ENCODE peak calls at places on chromosomes 2 and 18, in four cellular contexts. Y is upper lobe of right lung, O is dorsolateral prefrontal cortex, W is adrenal gland. F is an unnamed sample.

GRCh38 chr2:217247511-217247910 is 387.6 kb upstream of the TNP1 start:
- DNase-seq in O (no peak), Y (no peak), W (no peak), F (peak; percentile 33)

GRCh38 chr18:70288851-70289328 is at the start of gene SOCS6:
- DNase-seq in O (peak; percentile 65), Y (peak; percentile 89), W (peak; percentile 67), F (peak; percentile 65)

GRCh38 chr18:9587924-9588323 is 26.4 kb downstream of the PPP4R1 start:
- DNase-seq in O (no peak), W (no peak), Y (no peak), F (no peak)

GRCh38 chr2:70898363-70899240 is 37.1 kb upstream of the ATP6V1B1 start:
- DNase-seq in O (no peak), Y (no peak), W (no peak), F (no peak)

GRCh38 chr18:45627204-45627526 is 11.9 kb downstream of the SLC14A2 start:
- DNase-seq in Y (no peak), O (no peak), W (no peak), F (no peak)

GRCh38 chr2:143128681-143129580 is at the start of gene ARHGAP15:
- DNase-seq in W (no peak), O (no peak), Y (no peak), F (peak; percentile 27)

GRCh38 chr2:130387804-130388203 is 31.9 kb downstream of the PTPN18 start:
- DNase-seq in O (no peak), Y (no peak), W (no peak), F (no peak)

GRCh38 chr2:156852210-156852609 is 405.3 kb upstream of the GALNT5 start:
- DNase-seq in Y (no peak), O (no peak), W (no peak), F (no peak)

GRCh38 chr2:178152977-178153376 is 40.7 kb downstream of the RBM45 start:
- DNase-seq in W (no peak), Y (no peak), O (no peak), F (no peak)

GRCh38 chr2:29397743-29398142 is 282.5 kb downstream of the CLIP4 start:
- DNase-seq in O (no peak), W (no peak), Y (no peak), F (no peak)

GRCh38 chr2:101464841-101465240 is 10.1 kb downstream of the RFX8 start:
- DNase-seq in Y (no peak), W (no peak), O (no peak), F (no peak)

GRCh38 chr2:120222186-120223033 is 790 bp downstream of the TMEM185B start:
- DNase-seq in W (no peak), O (no peak), Y (no peak), F (peak; percentile 23)
- H3K27ac ChIP-seq in W (peak overlapping the region; percentile 75), O (peak overlapping the region; percentile 94), Y (peak overlapping the region; percentile 98), F (peak overlapping the region; percentile 93)

GRCh38 chr2:164514491-164514890 is 106.8 kb downstream of the GRB14 start:
- DNase-seq in W (no peak), Y (no peak), O (no peak), F (no peak)
- H3K27ac ChIP-seq in W (no peak overlapping the region), Y (no peak overlapping the region), O (no peak overlapping the region), F (no peak overlapping the region)

GRCh38 chr2:16227811-16228462 is 287.6 kb downstream of the MYCN start:
- DNase-seq in O (no peak), W (no peak), Y (no peak), F (no peak)
- H3K27ac ChIP-seq in O (no peak overlapping the region), W (no peak overlapping the region), Y (no peak overlapping the region), F (no peak overlapping the region)

DNA sequence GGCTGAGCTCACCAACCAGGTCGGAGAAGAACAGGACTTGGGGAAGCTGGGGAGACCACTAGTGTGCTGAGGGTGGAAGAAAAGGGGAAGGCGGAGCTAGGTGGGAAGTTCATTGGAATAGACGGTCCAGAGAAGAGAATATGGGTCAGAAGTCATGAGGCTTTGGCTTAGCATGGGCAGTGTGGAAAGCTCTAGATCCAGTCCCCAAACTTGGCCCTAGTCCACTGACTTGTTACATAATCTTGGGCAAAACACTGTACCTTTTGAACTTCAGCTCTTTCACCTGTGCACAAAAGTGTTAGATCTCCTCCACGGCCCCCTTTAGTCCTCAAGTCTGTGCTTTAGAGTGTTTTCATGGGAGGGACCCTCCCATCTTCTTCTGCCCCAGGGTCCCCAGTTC is 10.7 kb downstream of the GCKR start:
- DNase-seq in W (no peak), Y (no peak), O (no peak), F (no peak)
- H3K27ac ChIP-seq in W (no peak overlapping the region), Y (no peak overlapping the region), O (no peak overlapping the region), F (no peak overlapping the region)

F was measured in stomach.